ENCODE peak calls at places on chromosome 21, in seven cellular contexts. K is Panc1, D is SK-N-SH, Q is K562, L is HepG2, F is HCT116, N is GM12878. C is an unnamed sample.

GRCh38 chr21:33296156-33296555 is 28.6 kb upstream of the IFNAR1 start:
- DNase-seq in K (no peak), D (no peak), Q (no peak), L (no peak), F (no peak), N (no peak), C (no peak)

GRCh38 chr21:41536076-41536826 is 28.3 kb upstream of the TMPRSS2 start:
- DNase-seq in K (no peak), D (no peak), Q (no peak), L (no peak), F (no peak), N (no peak), C (no peak)

GRCh38 chr21:34807146-34807880 is 138.5 kb downstream of the CLIC6 start:
- DNase-seq in K (peak), D (no peak), Q (no peak), L (no peak), F (no peak), N (no peak), C (no peak)

GRCh38 chr21:37636152-37636860 is 269.7 kb downstream of the DYRK1A start:
- DNase-seq in K (peak), D (no peak), Q (no peak), L (no peak), F (no peak), N (no peak), C (no peak)

GRCh38 chr21:39386194-39386593 is 37.3 kb upstream of the HMGN1 start:
- DNase-seq in K (no peak), D (no peak), Q (no peak), L (peak), F (no peak), N (no peak), C (no peak)

GRCh38 chr21:35476616-35477395 is 427.7 kb upstream of the RUNX1 start:
- DNase-seq in K (no peak), D (no peak), Q (no peak), L (no peak), F (no peak), N (no peak), C (no peak)

GRCh38 chr21:17784604-17785402 is 34.4 kb downstream of the C21orf91 start:
- DNase-seq in K (no peak), D (no peak), Q (no peak), L (no peak), F (no peak), N (peak), C (no peak)

GRCh38 chr21:20997633-20998455 is at the start of gene NCAM2:
- DNase-seq in K (no peak), D (peak), Q (peak), L (peak), F (no peak), N (no peak), C (peak)

GRCh38 chr21:33262921-33263320 is 3.2 kb upstream of the IL10RB start:
- DNase-seq in K (no peak), D (no peak), Q (no peak), L (no peak), F (no peak), N (no peak), C (no peak)

GRCh38 chr21:28371713-28372112 is 621.0 kb downstream of the LTN1 start:
- DNase-seq in K (no peak), D (no peak), Q (no peak), L (no peak), F (no peak), N (no peak), C (no peak)

GRCh38 chr21:18521204-18521603 is 117.6 kb upstream of the TMPRSS15 start:
- DNase-seq in K (no peak), D (no peak), Q (no peak), L (no peak), F (no peak), N (no peak), C (no peak)

GRCh38 chr21:21029159-21029558 is 30.9 kb downstream of the NCAM2 start:
- DNase-seq in K (no peak), D (no peak), Q (no peak), L (no peak), F (no peak), N (no peak), C (no peak)

GRCh38 chr21:35924714-35925301 is 135.5 kb downstream of the SETD4 start:
- DNase-seq in K (no peak), D (no peak), Q (peak), L (no peak), F (no peak), N (no peak), C (no peak)

GRCh38 chr21:29258626-29259335 is 39.9 kb upstream of the BACH1 start:
- DNase-seq in K (no peak), D (no peak), Q (no peak), L (peak), F (no peak), N (no peak), C (no peak)

GRCh38 chr21:37503848-37504467 is 137.4 kb downstream of the DYRK1A start:
- DNase-seq in K (no peak), D (no peak), Q (no peak), L (peak), F (no peak), N (no peak), C (no peak)

GRCh38 chr21:41706678-41707077 is 60.2 kb downstream of the RIPK4 start:
- DNase-seq in K (no peak), D (no peak), Q (peak), L (peak), F (no peak), N (no peak), C (no peak)

GRCh38 chr21:28723666-28724065 is 269.0 kb downstream of the LTN1 start:
- DNase-seq in K (no peak), D (no peak), Q (no peak), L (no peak), F (no peak), N (no peak), C (no peak)

GRCh38 chr21:14376854-14377253 is 6.1 kb downstream of the HSPA13 start:
- DNase-seq in K (no peak), D (no peak), Q (no peak), L (no peak), F (no peak), N (no peak), C (no peak)

GRCh38 chr21:37240978-37241377 is 26.2 kb downstream of the VPS26C start:
- DNase-seq in K (no peak), D (no peak), Q (no peak), L (no peak), F (no peak), N (no peak), C (no peak)

GRCh38 chr21:45834026-45834715 is 147.4 kb upstream of the COL6A1 start:
- DNase-seq in K (no peak), D (no peak), Q (no peak), L (no peak), F (no peak), N (no peak), C (no peak)
- TF ChIP-seq SIN3A in K (no peak), D (no peak), Q (no peak), L (no peak), F (no peak), N (no peak), C (no peak)

GRCh38 chr21:15495965-15496364 is 233.8 kb upstream of the USP25 start:
- DNase-seq in K (no peak), D (no peak), Q (no peak), L (peak), F (no peak), N (no peak), C (no peak)

GRCh38 chr21:15494481-15494880 is 235.3 kb upstream of the USP25 start:
- DNase-seq in K (no peak), D (no peak), Q (no peak), L (no peak), F (no peak), N (no peak), C (no peak)

GRCh38 chr21:15491100-15491499 is 238.7 kb upstream of the USP25 start:
- DNase-seq in K (no peak), D (no peak), Q (no peak), L (no peak), F (no peak), N (no peak), C (no peak)

GRCh38 chr21:15498455-15498854 is 231.3 kb upstream of the USP25 start:
- DNase-seq in K (no peak), D (no peak), Q (no peak), L (no peak), F (no peak), N (no peak), C (no peak)

DNA sequence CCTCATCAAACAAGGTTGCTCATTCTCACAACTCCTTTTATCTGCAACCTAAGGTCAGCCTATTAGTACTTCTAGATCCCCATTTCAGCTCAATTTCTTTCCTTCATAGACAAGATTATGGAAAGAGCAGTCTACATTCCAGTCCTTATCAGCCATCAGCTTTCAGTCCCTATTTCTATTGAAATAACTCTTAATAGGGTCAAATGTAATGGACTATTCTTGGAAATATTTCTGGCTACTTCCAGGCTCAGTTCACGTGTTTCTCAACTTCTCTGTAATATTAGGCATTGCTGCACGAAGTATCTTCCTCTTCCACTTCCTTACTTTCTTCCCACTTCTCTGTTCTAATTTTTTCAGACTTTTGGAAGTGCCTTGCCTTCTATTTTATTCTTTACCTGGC is 232.9 kb upstream of the USP25 start:
- DNase-seq in K (no peak), D (no peak), Q (no peak), L (no peak), F (no peak), N (no peak), C (no peak)
- TF ChIP-seq SIN3A in K (no peak), D (no peak), Q (no peak), L (no peak), F (no peak), N (no peak), C (no peak)

GRCh38 chr21:45639206-45640000 is 4.1 kb upstream of the PCBP3 start:
- DNase-seq in K (no peak), D (peak), Q (peak), L (no peak), F (no peak), N (no peak), C (no peak)
- TF ChIP-seq SIN3A in K (no peak), D (no peak), Q (no peak), L (no peak), F (no peak), N (no peak), C (no peak)

GRCh38 chr21:24941316-24942185 is 665.7 kb downstream of the MRPL39 start:
- DNase-seq in K (no peak), D (peak), Q (no peak), L (no peak), F (no peak), N (no peak), C (no peak)
- TF ChIP-seq SIN3A in K (no peak), D (no peak), Q (no peak), L (no peak), F (no peak), N (no peak), C (no peak)

DNA sequence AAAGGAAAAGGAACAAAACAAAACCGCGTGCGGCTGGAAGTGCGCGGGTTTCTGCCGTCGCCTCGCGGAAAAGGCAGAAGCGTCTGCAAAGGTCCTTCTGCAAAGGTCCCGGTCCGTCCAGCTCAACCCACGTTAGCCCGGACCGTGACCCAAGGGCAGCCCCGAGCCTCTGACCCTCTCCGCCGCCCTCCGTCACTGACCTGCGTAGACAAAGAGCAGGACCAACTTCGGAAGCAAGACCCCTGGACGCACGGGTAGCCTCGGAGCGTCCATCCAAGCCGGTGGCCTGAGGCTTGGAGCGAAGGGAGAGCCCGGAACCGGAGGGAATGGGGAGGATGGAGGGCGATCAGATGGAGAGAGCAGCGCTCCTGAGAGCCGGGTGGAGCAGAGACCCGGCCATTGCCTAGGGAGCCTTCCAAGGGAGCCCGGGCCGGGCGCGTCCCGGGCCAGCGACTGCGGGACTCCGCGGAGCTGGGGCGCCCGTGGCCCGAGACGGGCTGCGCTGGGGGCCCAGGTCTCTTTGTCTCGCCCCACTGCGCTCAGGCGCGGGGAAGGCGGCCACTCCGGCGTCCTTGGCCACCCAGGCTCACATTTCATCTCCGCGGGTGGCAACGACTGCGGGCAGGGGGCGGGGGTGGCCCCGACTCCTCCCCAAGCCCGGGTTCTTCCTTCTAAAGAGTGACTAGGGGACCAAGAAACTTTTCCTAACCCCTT is at the start of gene CYYR1:
- DNase-seq in K (no peak), D (peak), Q (no peak), L (no peak), F (no peak), N (no peak), C (peak)
- TF ChIP-seq SIN3A in K (no peak), D (no peak), Q (no peak), L (no peak), F (no peak), N (no peak), C (no peak)

GRCh38 chr21:44758781-44759627 is 42.6 kb downstream of the UBE2G2 start:
- DNase-seq in K (no peak), D (no peak), Q (no peak), L (no peak), F (no peak), N (no peak), C (no peak)
- TF ChIP-seq SIN3A in K (no peak), D (no peak), Q (no peak), L (no peak), F (no peak), N (no peak), C (no peak)